ENCODE peak calls at places on chromosomes 7 and 10, in seven cellular contexts. Q, B, U, J, S, H and P are unnamed samples.

GRCh38 chr10:97117372-97117771 is 68.4 kb downstream of the SLIT1 start:
- DNase-seq in B (no peak), Q (no peak), U (peak), J (no peak), H (no peak), S (no peak), P (no peak)

GRCh38 chr10:71092812-71093391 is 119.5 kb upstream of the UNC5B start:
- DNase-seq in H (no peak), Q (no peak), J (no peak), U (no peak), B (no peak), S (no peak), P (no peak)

GRCh38 chr10:6498771-6499170 is 81.3 kb downstream of the PRKCQ start:
- DNase-seq in S (no peak), J (no peak), H (no peak), B (no peak), U (no peak), Q (no peak), P (no peak)

GRCh38 chr10:77305650-77306632 is 331.7 kb downstream of the KCNMA1 start:
- DNase-seq in S (no peak), J (no peak), U (no peak), Q (no peak), H (no peak), B (no peak), P (no peak)

GRCh38 chr10:19417740-19418139 is 369.1 kb downstream of the MALRD1 start:
- DNase-seq in S (no peak), J (no peak), U (no peak), H (no peak), B (no peak), Q (no peak), P (no peak)

GRCh38 chr7:81618400-81619014 is 151.3 kb downstream of the HGF start:
- DNase-seq in U (peak), B (no peak), J (peak), S (peak), Q (no peak), H (peak), P (no peak)

GRCh38 chr10:33273295-33274002 is 61.0 kb downstream of the NRP1 start:
- DNase-seq in U (peak), B (no peak), H (peak), Q (peak), S (peak), J (peak), P (no peak)

GRCh38 chr10:100745882-100746412 is 565 bp downstream of the PAX2 start:
- DNase-seq in U (no peak), H (no peak), S (no peak), Q (no peak), B (no peak), J (no peak), P (no peak)

GRCh38 chr10:120456143-120456625 is 843 bp upstream of the PLPP4 start:
- DNase-seq in H (no peak), Q (no peak), B (no peak), S (no peak), J (no peak), U (no peak), P (no peak)

GRCh38 chr10:17084989-17085725 is 44.5 kb downstream of the CUBN start:
- DNase-seq in J (no peak), Q (no peak), H (no peak), B (no peak), S (no peak), U (no peak), P (no peak)

GRCh38 chr7:137343483-137343841 is at the start of gene PTN:
- DNase-seq in J (no peak), Q (no peak), H (peak), B (peak), S (peak), U (peak), P (no peak)

GRCh38 chr10:51698473-51699063 is 827 bp downstream of the CSTF2T start:
- DNase-seq in S (no peak), H (no peak), U (no peak), J (no peak), B (no peak), Q (no peak), P (no peak)

DNA sequence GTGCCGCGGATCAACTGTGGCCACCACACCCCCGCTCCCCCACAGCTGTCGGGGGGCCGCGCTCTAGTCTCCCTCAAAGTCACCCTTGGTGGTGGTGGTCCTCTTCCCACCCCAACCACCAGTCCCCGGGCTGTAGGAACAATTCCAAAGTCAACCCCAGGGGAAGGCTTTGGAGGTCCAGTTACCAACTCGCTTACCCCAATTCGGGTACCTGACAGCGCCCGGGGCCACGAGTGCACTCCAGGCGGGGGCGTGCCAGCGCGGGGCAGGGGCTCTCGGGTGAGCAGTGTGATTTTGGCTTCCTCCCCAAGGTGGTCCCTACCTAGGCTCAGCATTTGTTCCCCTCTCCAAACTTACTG is 584 bp upstream of the ZMIZ1 start:
- DNase-seq in B (no peak), S (peak), U (peak), J (no peak), H (peak), Q (no peak), P (no peak)
- TF ChIP-seq CTCF in B (no peak), S (peak), U (no peak), J (peak), H (no peak), Q (peak), P (no peak)

GRCh38 chr10:86366033-86366901 is at the start of gene GRID1:
- DNase-seq in Q (no peak), B (no peak), J (no peak), U (no peak), H (peak), S (peak), P (no peak)
- TF ChIP-seq CTCF in Q (no peak), B (peak), J (no peak), U (no peak), H (no peak), S (no peak), P (no peak)

DNA sequence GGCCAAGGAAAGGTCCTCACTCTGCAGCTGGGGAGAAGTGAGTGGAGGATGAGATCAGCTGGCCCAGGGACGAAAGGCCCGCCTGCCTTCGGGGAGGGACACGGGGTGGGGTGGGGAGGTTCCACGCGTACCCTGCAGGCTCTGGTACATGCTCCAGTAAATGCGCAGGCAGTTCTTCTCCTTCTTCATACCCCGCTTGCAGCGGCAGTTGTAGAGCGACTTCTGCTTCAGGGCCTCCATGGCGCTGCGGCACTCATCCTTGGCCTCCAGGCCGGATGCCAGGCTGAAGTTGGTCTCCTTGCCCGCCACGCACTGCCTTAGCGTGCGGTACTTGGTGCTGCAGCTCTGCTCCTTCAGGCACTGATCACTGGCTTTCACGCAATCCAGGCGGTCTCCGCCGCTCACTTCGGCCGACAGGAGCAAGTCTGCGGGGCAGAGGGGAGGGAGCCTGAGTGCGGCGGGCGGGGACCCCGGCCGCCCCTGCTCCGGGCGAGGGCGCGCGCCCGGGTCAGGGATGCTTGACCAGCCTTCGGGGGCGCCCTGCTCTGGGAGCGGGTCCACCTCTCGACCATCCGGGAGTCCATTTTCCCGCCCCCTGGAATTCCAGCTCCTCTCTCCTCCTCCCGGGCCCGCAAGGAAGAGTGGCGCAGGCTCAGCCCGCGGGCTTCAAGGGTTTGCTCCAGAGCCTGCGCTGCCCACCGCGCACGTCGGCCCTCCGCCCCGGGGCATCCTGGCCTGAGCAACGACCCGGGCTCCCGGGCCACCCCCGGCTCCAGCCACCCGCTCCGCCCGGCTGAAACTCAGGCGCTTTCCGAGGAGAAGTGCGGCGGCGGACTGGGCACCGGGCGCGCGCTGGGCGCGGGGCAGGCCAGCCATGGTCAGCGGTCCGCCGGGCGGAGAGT is 2.1 kb downstream of the GFRA1 start:
- DNase-seq in J (no peak), Q (no peak), B (peak), S (peak), U (no peak), H (no peak), P (no peak)
- TF ChIP-seq CTCF in J (no peak), Q (no peak), B (no peak), S (no peak), U (no peak), H (no peak), P (no peak)

DNA sequence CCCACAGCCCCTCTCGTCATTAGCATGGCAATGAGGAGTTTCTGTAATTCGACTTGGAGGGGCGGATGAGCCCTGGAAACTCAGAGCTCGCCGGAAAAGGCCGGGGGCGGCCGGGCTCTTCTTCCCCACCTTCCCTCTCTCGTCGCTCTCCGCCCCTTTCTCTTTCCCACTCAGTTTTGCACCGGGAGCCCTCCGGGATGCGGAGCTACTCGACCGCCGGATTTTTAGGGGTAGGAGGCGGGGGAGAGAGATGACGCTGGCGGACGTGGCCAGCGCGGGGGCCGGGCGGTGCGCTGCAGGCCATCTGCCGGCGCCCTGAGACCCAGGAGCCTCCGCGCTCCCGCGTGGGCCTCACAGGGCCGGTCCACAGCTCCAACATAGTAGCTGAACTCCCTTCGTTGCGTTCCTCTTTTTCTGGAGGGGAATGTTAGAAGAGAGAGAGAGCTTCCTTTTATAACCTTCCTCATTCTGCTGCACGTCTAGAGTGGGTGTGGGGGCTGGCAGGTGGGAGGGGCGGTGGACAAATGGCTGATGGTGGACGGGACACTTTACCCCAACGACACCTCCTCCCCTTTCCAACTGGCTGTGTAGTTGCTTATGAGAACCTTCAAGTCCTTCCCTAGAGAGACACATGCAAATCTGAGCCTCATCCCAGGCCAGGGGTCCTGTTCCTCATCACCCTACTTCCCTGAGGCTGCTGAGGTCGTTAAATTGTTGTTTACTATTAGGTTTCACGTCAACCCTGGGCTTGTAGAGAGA is 1.1 kb upstream of the HOXA1 start:
- DNase-seq in Q (no peak), H (no peak), B (no peak), S (no peak), J (no peak), U (no peak), P (no peak)
- TF ChIP-seq CTCF in Q (no peak), H (no peak), B (no peak), S (no peak), J (no peak), U (no peak), P (no peak)

DNA sequence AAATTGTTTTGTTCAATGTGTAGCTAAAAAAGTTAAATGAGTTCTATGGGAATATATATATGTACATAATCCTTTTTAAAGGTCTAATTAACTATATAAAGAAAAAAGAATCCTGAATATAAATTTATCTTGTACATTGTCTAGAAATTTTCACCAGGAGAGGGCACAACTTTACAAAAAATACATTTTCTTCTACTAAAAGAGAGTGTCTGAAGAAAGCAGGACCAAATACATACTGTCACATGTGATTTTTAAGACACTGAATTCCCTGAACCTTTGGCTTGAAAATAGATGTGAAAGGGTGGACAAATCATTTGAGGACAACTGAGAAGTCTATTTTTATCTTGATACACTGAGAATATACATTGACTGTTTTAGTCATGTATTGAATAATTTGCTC is 204.3 kb downstream of the DGKB start:
- DNase-seq in B (no peak), S (no peak), J (no peak), U (peak), Q (no peak), H (peak), P (no peak)
- TF ChIP-seq CTCF in B (peak), S (peak), J (peak), U (peak), Q (no peak), H (no peak), P (no peak)

GRCh38 chr7:38330861-38331709 is 57.6 kb upstream of the TARP start:
- DNase-seq in Q (no peak), H (no peak), J (no peak), U (no peak), B (no peak), S (no peak), P (peak)
- TF ChIP-seq CTCF in Q (no peak), H (peak), J (peak), U (peak), B (no peak), S (no peak), P (peak)